ENCODE peak calls at places on chromosomes 11 and 22, in five cellular contexts. M is upper lobe of right lung, W is astrocyte of the spinal cord, D is cardiac fibroblast, T is suprapubic skin. S is an unnamed sample.

GRCh38 chr11:11534981-11535380 is 86.8 kb downstream of the GALNT18 start:
- DNase-seq in M (no peak), D (no peak), T (no peak), W (no peak), S (no peak)

GRCh38 chr11:69842746-69843528 is 23.7 kb upstream of the FGF3 start:
- DNase-seq in W (no peak), D (no peak), T (peak; percentile 48), M (no peak), S (no peak)

GRCh38 chr11:102177126-102177525 is 66.9 kb downstream of the YAP1 start:
- DNase-seq in D (peak; percentile 48), T (no peak), W (no peak), M (no peak), S (no peak)

GRCh38 chr11:255176-255575 is 18.4 kb downstream of the PSMD13 start:
- DNase-seq in D (peak; percentile 47), M (no peak), T (no peak), W (no peak), S (peak; percentile 53)

GRCh38 chr22:49972163-49973017 is 11.8 kb downstream of the PIM3 start:
- DNase-seq in M (peak; percentile 77), T (peak; percentile 79), W (no peak), D (no peak), S (no peak)

GRCh38 chr11:35167451-35167954 is 28.5 kb downstream of the CD44 start:
- DNase-seq in M (no peak), T (no peak), W (no peak), D (peak; percentile 63), S (peak; percentile 82)

GRCh38 chr11:130523609-130524008 is 75.2 kb downstream of the ADAMTS15 start:
- DNase-seq in D (peak; percentile 90), M (no peak), T (no peak), W (peak; percentile 89), S (peak; percentile 74)

GRCh38 chr22:19840059-19840458 is 14.6 kb downstream of the GNB1L start:
- DNase-seq in D (no peak), M (no peak), W (no peak), T (no peak), S (no peak)

GRCh38 chr11:1230456-1231395 is 7.9 kb downstream of the MUC5B start:
- DNase-seq in W (no peak), M (peak; percentile 65), D (no peak), T (peak; percentile 77), S (no peak)

GRCh38 chr22:41009222-41009948 is 58.2 kb downstream of the RBX1 start:
- DNase-seq in W (peak; percentile 64), T (no peak), M (peak; percentile 68), D (peak; percentile 82), S (peak; percentile 18)

GRCh38 chr11:87491381-87491780 is 453.6 kb downstream of the TMEM135 start:
- DNase-seq in T (no peak), D (no peak), W (no peak), M (no peak), S (no peak)

DNA sequence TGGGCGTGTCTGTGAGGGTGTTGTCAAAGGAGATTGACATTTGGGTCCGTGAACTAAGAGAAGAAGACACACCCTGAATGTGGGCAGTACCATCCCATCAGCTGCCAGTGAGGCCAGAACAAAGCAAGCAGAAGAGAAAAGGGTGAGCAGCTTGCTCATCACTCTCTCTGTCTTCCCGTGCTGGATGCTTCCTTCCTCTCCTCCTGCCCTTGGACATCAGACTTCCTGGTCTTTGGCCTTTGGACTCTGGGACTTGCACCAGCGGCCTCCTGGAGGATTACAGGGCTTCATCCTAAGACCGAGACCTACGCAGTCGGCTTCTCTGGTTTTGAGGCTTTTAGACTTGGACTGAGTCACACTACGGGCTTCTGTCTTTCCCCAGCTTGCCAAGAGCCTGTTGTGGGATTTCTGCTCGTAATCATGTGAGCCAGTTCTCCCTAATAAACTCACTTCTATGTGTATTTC is 18.8 kb downstream of the APOL2 start:
- DNase-seq in T (no peak), M (no peak), D (peak; percentile 62), W (peak; percentile 43), S (peak; percentile 85)
- H3K4me3 ChIP-seq in T (peak overlapping the region; percentile 8), M (no peak overlapping the region), D (no peak overlapping the region), W (no peak overlapping the region), S (no peak overlapping the region)

DNA sequence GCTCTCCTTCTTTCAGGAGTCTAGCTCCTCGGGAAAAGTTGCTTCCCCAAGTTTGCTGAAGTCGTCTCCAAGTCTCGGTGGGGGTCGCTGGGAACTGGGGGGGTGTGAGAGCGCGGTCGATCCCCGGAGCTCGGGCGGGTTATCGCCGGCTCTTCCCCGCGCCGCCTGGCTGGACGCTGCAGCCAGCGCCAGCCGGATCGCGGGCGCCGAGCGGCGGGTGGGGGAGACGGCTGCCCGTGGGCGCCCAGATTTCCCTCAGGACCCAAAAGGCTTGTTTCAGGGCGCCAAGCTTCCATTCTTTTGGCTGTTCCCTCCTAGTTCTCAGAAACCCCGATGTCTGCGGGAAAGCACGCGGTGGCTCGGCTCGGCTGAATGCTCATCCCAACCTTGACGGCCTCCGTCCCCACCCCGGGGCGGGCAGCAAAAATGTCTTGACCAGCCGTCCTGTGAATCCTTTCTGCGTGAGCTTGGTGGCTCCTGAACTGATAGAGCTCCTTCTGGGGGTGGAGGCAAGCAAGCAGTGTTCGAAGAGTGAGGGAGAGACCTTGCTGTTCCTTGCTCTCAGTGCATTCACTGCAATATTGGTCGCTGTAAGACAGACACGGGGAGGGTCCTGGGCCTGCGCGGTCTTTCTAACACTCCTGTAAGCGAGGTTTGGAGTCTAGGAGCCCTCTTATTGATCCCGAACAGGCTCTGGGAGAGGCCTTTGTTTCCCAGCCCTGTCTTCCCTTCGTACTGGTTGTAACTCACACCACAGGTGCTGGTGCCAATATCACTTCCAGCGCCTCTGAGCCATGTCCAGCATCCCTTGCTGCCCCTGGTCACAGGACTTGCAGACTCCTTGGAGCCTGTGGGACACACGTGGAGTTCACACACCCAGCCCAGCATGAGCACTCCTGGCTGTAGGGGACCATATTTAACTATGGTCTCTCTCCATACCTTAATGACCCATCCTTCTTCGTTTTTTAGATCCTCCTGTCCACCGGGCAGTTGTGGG is 1.8 kb downstream of the ZBTB16 start:
- DNase-seq in M (peak; percentile 76), D (peak; percentile 58), W (peak; percentile 40), T (peak; percentile 84), S (peak; percentile 58)
- H3K4me3 ChIP-seq in M (peak overlapping the region; percentile 95), D (peak overlapping the region; percentile 88), W (peak overlapping the region; percentile 81), T (peak overlapping the region; percentile 91), S (peak overlapping the region; percentile 96)

GRCh38 chr22:26333088-26333800 is 95.8 kb upstream of the ASPHD2 start:
- DNase-seq in D (no peak), W (no peak), T (no peak), M (no peak), S (no peak)

GRCh38 chr22:26327306-26327705 is 101.8 kb upstream of the ASPHD2 start:
- DNase-seq in M (no peak), T (no peak), W (no peak), D (no peak), S (no peak)

GRCh38 chr22:26328221-26328620 is 100.8 kb upstream of the ASPHD2 start:
- DNase-seq in M (no peak), T (no peak), W (no peak), D (no peak), S (no peak)

GRCh38 chr22:26334232-26334631 is 94.8 kb upstream of the ASPHD2 start:
- DNase-seq in D (no peak), T (no peak), W (no peak), M (no peak), S (no peak)

GRCh38 chr22:26330971-26331625 is 98.0 kb upstream of the ASPHD2 start:
- DNase-seq in M (no peak), D (peak; percentile 56), T (no peak), W (peak; percentile 17), S (peak; percentile 33)
- H3K4me3 ChIP-seq in M (no peak overlapping the region), D (no peak overlapping the region), T (no peak overlapping the region), W (no peak overlapping the region), S (no peak overlapping the region)

GRCh38 chr11:116501728-116502127 is 271.1 kb downstream of the BUD13 start:
- DNase-seq in D (no peak), T (no peak), W (no peak), M (no peak), S (no peak)

GRCh38 chr11:116500002-116500832 is 272.6 kb downstream of the BUD13 start:
- DNase-seq in T (peak; percentile 70), W (no peak), M (no peak), D (no peak), S (no peak)

GRCh38 chr11:116499396-116500001 is 273.3 kb downstream of the BUD13 start:
- DNase-seq in M (peak; percentile 86), T (peak; percentile 82), D (peak; percentile 62), W (peak; percentile 43), S (peak; percentile 56)

GRCh38 chr11:116500833-116501622 is 271.8 kb downstream of the BUD13 start:
- DNase-seq in M (no peak), T (peak; percentile 52), W (no peak), D (no peak), S (no peak)

DNA sequence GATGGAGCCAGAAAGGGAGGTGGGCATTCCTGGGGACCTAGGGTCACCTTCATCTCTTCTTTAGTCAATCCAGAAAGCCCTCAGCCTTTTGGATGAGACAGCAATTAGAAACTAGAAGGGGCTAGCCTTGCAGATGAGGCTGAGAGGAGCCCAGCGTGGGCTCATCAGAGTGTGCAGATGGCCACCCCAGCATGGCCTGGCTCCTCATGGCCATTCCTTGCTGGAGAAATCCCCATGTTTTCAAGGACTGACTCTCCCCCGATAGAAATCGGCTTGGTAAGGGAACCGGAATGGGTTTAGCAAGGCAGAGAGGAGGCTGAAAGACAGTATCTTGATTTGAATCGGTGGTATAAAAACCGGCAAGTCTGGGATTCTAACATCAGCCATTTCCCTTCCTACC is 274.6 kb downstream of the BUD13 start:
- DNase-seq in T (peak; percentile 32), M (no peak), D (no peak), W (no peak), S (no peak)
- H3K4me3 ChIP-seq in T (no peak overlapping the region), M (no peak overlapping the region), D (no peak overlapping the region), W (no peak overlapping the region), S (no peak overlapping the region)

GRCh38 chr11:71998061-71998460 is 648 bp upstream of the IL18BP start:
- DNase-seq in M (no peak), D (no peak), W (no peak), T (no peak), S (no peak)

GRCh38 chr11:71999813-72000590 is 1.3 kb downstream of the IL18BP start:
- DNase-seq in M (no peak), T (no peak), W (no peak), D (no peak), S (no peak)

GRCh38 chr11:72000591-72000867 is 1.8 kb downstream of the IL18BP start:
- DNase-seq in T (no peak), D (no peak), M (no peak), W (no peak), S (no peak)

GRCh38 chr11:71998649-71999310 is at the start of gene IL18BP:
- DNase-seq in W (no peak), D (no peak), M (peak; percentile 63), T (no peak), S (no peak)

GRCh38 chr11:71999360-71999759 is 651 bp downstream of the IL18BP start:
- DNase-seq in W (peak; percentile 27), D (peak; percentile 29), T (no peak), M (no peak), S (peak; percentile 74)
- H3K4me3 ChIP-seq in W (no peak overlapping the region), D (peak overlapping the region; percentile 7), T (peak overlapping the region; percentile 34), M (peak overlapping the region; percentile 40), S (peak overlapping the region; percentile 24)